ENCODE peak calls at places on chromosomes 1 and 21, in five cellular contexts. One of them, this sample, is unnamed.

GRCh38 chr1:29786195-29786594 is 549.9 kb downstream of the PTPRU start:
- DNase-seq in HEK293T: peak; percentile 4
- DNase-seq in NT2/D1: no peak
- DNase-seq in GM12878: no peak
- DNase-seq in HepG2: no peak
- DNase-seq in this sample: no peak

GRCh38 chr1:45925728-45926287 is 122.4 kb downstream of the MAST2 start:
- DNase-seq in HEK293T: no peak
- DNase-seq in NT2/D1: no peak
- DNase-seq in GM12878: peak; percentile 24
- DNase-seq in HepG2: no peak
- DNase-seq in this sample: no peak

GRCh38 chr1:26029054-26029863 is 7.7 kb downstream of the EXTL1 start:
- DNase-seq in HEK293T: no peak
- DNase-seq in NT2/D1: no peak
- DNase-seq in GM12878: no peak
- DNase-seq in HepG2: no peak
- DNase-seq in this sample: no peak

GRCh38 chr1:21924503-21925005 is 12.6 kb downstream of the HSPG2 start:
- DNase-seq in HEK293T: no peak
- DNase-seq in NT2/D1: no peak
- DNase-seq in GM12878: no peak
- DNase-seq in HepG2: no peak
- DNase-seq in this sample: no peak

GRCh38 chr1:1833916-1834325 is 55.7 kb upstream of the NADK start:
- DNase-seq in HEK293T: no peak
- DNase-seq in NT2/D1: no peak
- DNase-seq in GM12878: peak; percentile 71
- DNase-seq in HepG2: peak; percentile 82
- DNase-seq in this sample: no peak

GRCh38 chr21:45998871-45999580 is 17.5 kb downstream of the COL6A1 start:
- DNase-seq in HEK293T: no peak
- DNase-seq in NT2/D1: no peak
- DNase-seq in GM12878: no peak
- DNase-seq in HepG2: no peak
- DNase-seq in this sample: no peak

GRCh38 chr1:31216016-31216415 is 23.7 kb downstream of the NKAIN1 start:
- DNase-seq in HEK293T: no peak
- DNase-seq in NT2/D1: peak; percentile 56
- DNase-seq in GM12878: no peak
- DNase-seq in HepG2: no peak
- DNase-seq in this sample: no peak

GRCh38 chr1:224894915-224895314 is 34.6 kb upstream of the DNAH14 start:
- DNase-seq in HEK293T: peak; percentile 59
- DNase-seq in NT2/D1: peak; percentile 61
- DNase-seq in GM12878: no peak
- DNase-seq in HepG2: peak; percentile 7
- DNase-seq in this sample: no peak

GRCh38 chr1:106768501-106768900 is 288.0 kb upstream of the PRMT6 start:
- DNase-seq in HEK293T: no peak
- DNase-seq in NT2/D1: no peak
- DNase-seq in GM12878: no peak
- DNase-seq in HepG2: no peak
- DNase-seq in this sample: no peak

GRCh38 chr1:201468844-201469644 is at the start of gene PHLDA3:
- DNase-seq in HEK293T: peak; percentile 84
- DNase-seq in NT2/D1: no peak
- DNase-seq in GM12878: no peak
- DNase-seq in HepG2: peak; percentile 66
- DNase-seq in this sample: peak; percentile 77

GRCh38 chr1:246280551-246280950 is 226.5 kb downstream of the SMYD3 start:
- DNase-seq in HEK293T: no peak
- DNase-seq in NT2/D1: no peak
- DNase-seq in GM12878: no peak
- DNase-seq in HepG2: peak; percentile 12
- DNase-seq in this sample: no peak

GRCh38 chr1:44842763-44843655 is at the start of gene PTCH2:
- DNase-seq in HEK293T: peak; percentile 90
- DNase-seq in NT2/D1: peak; percentile 84
- DNase-seq in GM12878: no peak
- DNase-seq in HepG2: peak; percentile 55
- DNase-seq in this sample: peak; percentile 95

GRCh38 chr21:38861989-38862683 is 56.4 kb downstream of the ETS2 start:
- DNase-seq in HEK293T: no peak
- DNase-seq in NT2/D1: no peak
- DNase-seq in GM12878: peak; percentile 5
- DNase-seq in HepG2: no peak
- DNase-seq in this sample: no peak

GRCh38 chr21:44985441-44986401 is 45.9 kb downstream of the SLX9 start:
- DNase-seq in HEK293T: no peak
- DNase-seq in NT2/D1: no peak
- DNase-seq in GM12878: no peak
- DNase-seq in HepG2: no peak
- DNase-seq in this sample: no peak

GRCh38 chr1:31878018-31878417 is 60.1 kb downstream of the PTP4A2 start:
- DNase-seq in HEK293T: no peak
- DNase-seq in NT2/D1: no peak
- DNase-seq in GM12878: no peak
- DNase-seq in HepG2: no peak
- DNase-seq in this sample: no peak

GRCh38 chr1:235923466-235924008 is 56.8 kb upstream of the LYST start:
- DNase-seq in HEK293T: no peak
- DNase-seq in NT2/D1: no peak
- DNase-seq in GM12878: no peak
- DNase-seq in HepG2: no peak
- DNase-seq in this sample: no peak

GRCh38 chr1:20476260-20477038 is 9.6 kb downstream of the CAMK2N1 start:
- DNase-seq in HEK293T: peak; percentile 28
- DNase-seq in NT2/D1: no peak
- DNase-seq in GM12878: no peak
- DNase-seq in HepG2: peak; percentile 93
- DNase-seq in this sample: no peak

GRCh38 chr1:229258031-229258850 is 12.7 kb upstream of the RAB4A start:
- DNase-seq in HEK293T: peak; percentile 80
- DNase-seq in NT2/D1: peak; percentile 73
- DNase-seq in GM12878: no peak
- DNase-seq in HepG2: peak; percentile 66
- DNase-seq in this sample: no peak

GRCh38 chr1:119728007-119728406 is 16.3 kb downstream of the PHGDH start:
- DNase-seq in HEK293T: no peak
- DNase-seq in NT2/D1: no peak
- DNase-seq in GM12878: no peak
- DNase-seq in HepG2: no peak
- DNase-seq in this sample: no peak

GRCh38 chr1:238681451-238681850 is 704.9 kb upstream of the CHRM3 start:
- DNase-seq in HEK293T: no peak
- DNase-seq in NT2/D1: no peak
- DNase-seq in GM12878: no peak
- DNase-seq in HepG2: no peak
- DNase-seq in this sample: no peak

GRCh38 chr1:154792899-154793298 is 77.2 kb downstream of the KCNN3 start:
- DNase-seq in HEK293T: no peak
- DNase-seq in NT2/D1: no peak
- DNase-seq in GM12878: no peak
- DNase-seq in HepG2: no peak
- DNase-seq in this sample: no peak

GRCh38 chr1:183194527-183195145 is 8.6 kb downstream of the LAMC2 start:
- DNase-seq in HEK293T: no peak
- DNase-seq in NT2/D1: no peak
- DNase-seq in GM12878: peak; percentile 71
- DNase-seq in HepG2: no peak
- DNase-seq in this sample: no peak

GRCh38 chr1:156282479-156283222 is at the start of gene SMG5:
- DNase-seq in HEK293T: peak; percentile 100
- DNase-seq in NT2/D1: peak; percentile 100
- DNase-seq in GM12878: peak; percentile 96
- DNase-seq in HepG2: peak; percentile 97
- DNase-seq in this sample: peak; percentile 94

GRCh38 chr1:54227091-54227602 is 27.2 kb downstream of the MRPL37 start:
- DNase-seq in HEK293T: no peak
- DNase-seq in NT2/D1: no peak
- DNase-seq in GM12878: no peak
- DNase-seq in HepG2: peak; percentile 27
- DNase-seq in this sample: no peak

GRCh38 chr1:42173961-42174715 is 9.6 kb upstream of the GUCA2A start:
- DNase-seq in HEK293T: no peak
- DNase-seq in NT2/D1: no peak
- DNase-seq in GM12878: no peak
- DNase-seq in HepG2: no peak
- DNase-seq in this sample: no peak

GRCh38 chr1:91585982-91586381 is 85.3 kb downstream of the CDC7 start:
- DNase-seq in HEK293T: no peak
- DNase-seq in NT2/D1: no peak
- DNase-seq in GM12878: no peak
- DNase-seq in HepG2: no peak
- DNase-seq in this sample: no peak

GRCh38 chr1:245561659-245562234 is 407.0 kb downstream of the KIF26B start:
- DNase-seq in HEK293T: no peak
- DNase-seq in NT2/D1: no peak
- DNase-seq in GM12878: no peak
- DNase-seq in HepG2: no peak
- DNase-seq in this sample: no peak

GRCh38 chr1:230350208-230350921 is 75.8 kb downstream of the PGBD5 start:
- DNase-seq in HEK293T: no peak
- DNase-seq in NT2/D1: no peak
- DNase-seq in GM12878: no peak
- DNase-seq in HepG2: no peak
- DNase-seq in this sample: no peak
- TF ChIP-seq SUZ12 in HEK293T: no peak
- TF ChIP-seq SUZ12 in NT2/D1: no peak
- TF ChIP-seq SUZ12 in GM12878: no peak
- TF ChIP-seq SUZ12 in HepG2: no peak
- TF ChIP-seq SUZ12 in this sample: no peak

GRCh38 chr1:209104646-209105045 is 478.9 kb upstream of the CAMK1G start:
- DNase-seq in HEK293T: no peak
- DNase-seq in NT2/D1: no peak
- DNase-seq in GM12878: no peak
- DNase-seq in HepG2: no peak
- DNase-seq in this sample: no peak
- TF ChIP-seq SUZ12 in HEK293T: no peak
- TF ChIP-seq SUZ12 in NT2/D1: no peak
- TF ChIP-seq SUZ12 in GM12878: no peak
- TF ChIP-seq SUZ12 in HepG2: no peak
- TF ChIP-seq SUZ12 in this sample: no peak

DNA sequence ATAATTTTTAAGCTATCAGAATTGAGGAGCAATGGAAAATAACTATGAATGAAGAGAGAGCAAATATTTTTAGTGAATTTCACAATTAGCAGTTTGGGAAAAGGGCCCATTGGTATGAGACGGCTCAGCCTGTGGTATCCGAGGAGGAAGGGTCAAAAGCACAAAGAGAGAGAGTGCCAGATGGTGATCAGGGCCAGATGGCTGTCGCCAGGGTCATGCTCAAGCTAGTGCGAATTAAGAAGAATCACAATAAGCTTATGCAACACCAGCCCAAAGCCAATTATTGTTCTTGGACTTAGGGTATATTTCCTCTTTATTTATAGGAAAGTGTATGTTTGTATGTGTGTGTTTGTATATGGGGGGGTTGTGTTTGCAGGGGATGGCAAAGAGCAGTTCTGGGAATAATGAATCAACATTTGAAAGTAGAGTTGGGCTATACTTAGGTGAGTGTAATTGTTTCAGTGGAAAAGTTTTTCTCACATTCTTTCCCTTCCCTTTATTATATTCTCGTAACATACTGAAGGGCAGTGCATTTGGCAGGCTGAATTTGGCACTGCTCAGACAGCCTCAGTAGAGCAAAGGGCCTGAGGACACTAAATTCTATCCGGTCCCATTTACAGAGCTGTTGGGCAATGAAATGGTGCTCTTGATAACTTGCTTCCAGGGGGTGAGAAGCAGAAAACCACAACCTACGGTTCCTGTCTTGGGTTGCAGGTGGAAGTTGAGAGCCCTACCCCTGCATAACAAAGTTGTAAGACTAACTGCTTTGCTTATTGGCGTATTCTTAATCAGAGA is 19.5 kb upstream of the DDR2 start:
- DNase-seq in HEK293T: no peak
- DNase-seq in NT2/D1: no peak
- DNase-seq in GM12878: no peak
- DNase-seq in HepG2: peak; percentile 4
- DNase-seq in this sample: no peak
- TF ChIP-seq SUZ12 in HEK293T: no peak
- TF ChIP-seq SUZ12 in NT2/D1: no peak
- TF ChIP-seq SUZ12 in GM12878: no peak
- TF ChIP-seq SUZ12 in HepG2: no peak
- TF ChIP-seq SUZ12 in this sample: no peak

DNA sequence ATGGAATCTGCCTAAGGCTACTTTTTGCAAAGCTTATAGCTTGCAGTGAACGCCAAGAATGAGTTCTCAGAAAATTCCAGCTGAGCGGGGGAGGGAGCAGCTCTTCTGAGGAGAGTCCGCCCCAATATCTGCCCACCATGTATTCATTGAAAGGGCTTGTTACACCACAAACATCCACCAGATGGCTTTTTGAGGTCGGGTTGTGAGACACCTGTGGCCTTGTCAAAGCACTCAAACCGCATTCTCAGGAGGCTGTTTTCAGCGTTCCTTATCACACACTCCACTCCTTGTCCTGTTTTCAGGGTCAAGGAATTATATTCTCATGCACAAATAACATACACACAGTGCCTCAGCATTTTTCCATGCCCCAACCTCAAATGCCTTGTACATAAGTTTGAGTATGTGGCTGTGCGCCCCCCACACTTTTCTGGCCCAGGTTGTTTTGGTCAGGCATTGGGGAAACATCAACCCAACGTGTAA is 3.9 kb upstream of the C4BPB start:
- DNase-seq in HEK293T: peak; percentile 76
- DNase-seq in NT2/D1: peak; percentile 83
- DNase-seq in GM12878: no peak
- DNase-seq in HepG2: peak; percentile 71
- DNase-seq in this sample: peak; percentile 57
- TF ChIP-seq SUZ12 in HEK293T: no peak
- TF ChIP-seq SUZ12 in NT2/D1: no peak
- TF ChIP-seq SUZ12 in GM12878: no peak
- TF ChIP-seq SUZ12 in HepG2: no peak
- TF ChIP-seq SUZ12 in this sample: no peak